ENCODE peak calls at places on chromosome 2, in seven cellular contexts. T, O, U, G, J, E and W are unnamed samples.

GRCh38 chr2:109135572-109136185 is 6.7 kb downstream of the SH3RF3 start:
- DNase-seq in T (no peak), O (no peak), U (no peak), G (peak), J (no peak), E (peak), W (peak)

GRCh38 chr2:206584323-206585116 is 57.8 kb upstream of the FAM237A start:
- DNase-seq in T (no peak), O (no peak), U (peak), G (no peak), J (no peak), E (no peak), W (no peak)

GRCh38 chr2:25306767-25307368 is 34.9 kb downstream of the DNMT3A start:
- DNase-seq in T (no peak), O (no peak), U (no peak), G (no peak), J (no peak), E (no peak), W (no peak)

GRCh38 chr2:121502781-121503180 is 27.9 kb upstream of the RNU4ATAC start:
- DNase-seq in T (peak), O (no peak), U (peak), G (peak), J (no peak), E (peak), W (peak)

GRCh38 chr2:60608679-60609078 is 55.2 kb upstream of the BCL11A start:
- DNase-seq in T (no peak), O (no peak), U (no peak), G (no peak), J (no peak), E (peak), W (peak)

GRCh38 chr2:71716697-71717624 is 263.6 kb downstream of the DYSF start:
- DNase-seq in T (peak), O (peak), U (peak), G (peak), J (peak), E (peak), W (peak)

GRCh38 chr2:120831891-120832290 is 96.2 kb downstream of the GLI2 start:
- DNase-seq in T (no peak), O (peak), U (no peak), G (no peak), J (peak), E (no peak), W (no peak)

GRCh38 chr2:186570587-186570986 is 19.3 kb upstream of the ITGAV start:
- DNase-seq in T (no peak), O (no peak), U (peak), G (peak), J (no peak), E (peak), W (peak)

GRCh38 chr2:234363647-234364294 is 133.1 kb downstream of the ARL4C start:
- DNase-seq in T (no peak), O (no peak), U (no peak), G (no peak), J (no peak), E (no peak), W (no peak)

GRCh38 chr2:65675350-65675749 is 243.0 kb upstream of the SPRED2 start:
- DNase-seq in T (no peak), O (no peak), U (no peak), G (no peak), J (no peak), E (no peak), W (no peak)

GRCh38 chr2:99659874-99660273 is 170.1 kb upstream of the REV1 start:
- DNase-seq in T (no peak), O (no peak), U (peak), G (no peak), J (peak), E (peak), W (no peak)

GRCh38 chr2:63488118-63488713 is 100.1 kb downstream of the WDPCP start:
- DNase-seq in T (no peak), O (no peak), U (peak), G (peak), J (no peak), E (peak), W (peak)

GRCh38 chr2:381919-382833 is 94.3 kb upstream of the ALKAL2 start:
- DNase-seq in T (no peak), O (no peak), U (no peak), G (no peak), J (no peak), E (no peak), W (no peak)

DNA sequence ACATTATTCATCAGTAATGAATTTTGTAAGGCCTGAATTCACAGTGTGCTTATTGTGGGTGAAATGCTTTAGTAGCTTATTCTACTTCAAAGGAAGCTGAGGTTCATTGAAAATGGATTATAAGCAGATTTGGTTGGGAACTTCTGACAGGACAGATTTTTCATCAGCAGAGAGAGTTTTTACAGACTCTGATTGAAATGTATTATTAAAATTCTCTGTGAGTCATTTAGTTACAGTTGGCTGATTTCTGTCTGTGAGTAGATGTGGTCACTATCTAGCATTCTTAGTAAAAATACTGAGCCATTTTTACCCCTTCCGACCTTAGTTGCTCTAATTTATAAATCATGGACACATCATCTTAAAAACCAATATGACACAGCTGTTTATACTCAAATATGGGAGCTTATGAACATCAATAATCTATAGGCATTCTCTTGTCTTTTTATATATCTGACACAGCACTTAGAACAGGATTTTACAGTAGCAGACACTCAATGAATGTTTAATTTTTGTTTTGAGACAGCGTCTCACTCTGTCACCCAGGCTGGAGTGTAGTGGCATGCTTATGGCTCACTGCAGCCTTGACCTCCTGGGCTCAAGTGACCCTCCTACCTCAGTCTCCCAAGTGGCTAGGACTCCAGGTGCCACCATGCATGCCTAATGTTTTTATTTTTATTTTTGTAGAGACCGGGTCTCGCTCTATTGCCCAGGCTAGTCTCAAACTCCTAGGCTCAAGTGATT is 239.6 kb downstream of the BABAM2 start:
- DNase-seq in T (no peak), O (no peak), U (peak), G (peak), J (no peak), E (peak), W (no peak)
- TF ChIP-seq CTCF in T (no peak), O (no peak), U (no peak), G (no peak), J (no peak), E (no peak), W (no peak)

DNA sequence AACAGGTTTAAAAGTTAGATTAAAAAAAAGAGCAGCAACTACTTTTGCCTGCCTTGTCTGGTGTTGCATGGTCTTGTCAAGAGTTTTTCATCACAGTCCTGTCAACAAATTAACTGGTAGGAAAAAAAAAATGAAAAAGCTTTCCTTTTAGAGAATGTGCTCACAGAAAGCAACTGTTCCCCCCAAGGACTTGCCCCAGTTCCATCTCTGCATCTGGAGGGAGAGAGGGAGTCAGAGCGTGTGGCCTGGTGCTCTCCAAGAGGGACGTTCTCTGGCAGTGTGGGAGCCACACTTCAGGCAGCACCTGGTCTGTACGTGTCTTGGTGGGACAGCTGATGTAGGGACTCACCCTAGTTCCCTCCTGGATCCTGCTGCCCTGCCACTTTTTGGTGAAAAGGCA is 172.6 kb upstream of the MGAT5 start:
- DNase-seq in T (no peak), O (no peak), U (no peak), G (no peak), J (no peak), E (no peak), W (no peak)
- TF ChIP-seq CTCF in T (no peak), O (no peak), U (no peak), G (no peak), J (no peak), E (no peak), W (no peak)

GRCh38 chr2:126674075-126674744 is 18.3 kb downstream of the GYPC start:
- DNase-seq in T (no peak), O (no peak), U (no peak), G (no peak), J (no peak), E (no peak), W (no peak)
- TF ChIP-seq CTCF in T (no peak), O (no peak), U (no peak), G (no peak), J (no peak), E (no peak), W (no peak)

DNA sequence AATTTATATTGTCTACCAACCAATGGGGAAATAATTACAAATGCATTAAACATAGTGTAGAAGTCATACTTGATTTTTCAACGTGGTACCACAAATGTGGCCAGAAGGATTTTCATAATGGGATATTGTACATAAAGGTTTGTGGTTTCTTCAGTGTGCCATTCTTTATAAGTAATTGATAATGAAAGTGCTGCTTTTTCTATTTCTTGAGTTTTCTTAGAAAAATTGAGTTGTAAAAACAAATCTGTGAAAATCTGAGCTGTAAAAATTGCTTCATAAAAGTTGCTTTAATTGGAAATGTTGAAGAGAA is 103.6 kb downstream of the KYNU start:
- DNase-seq in T (no peak), O (no peak), U (no peak), G (no peak), J (no peak), E (no peak), W (no peak)
- TF ChIP-seq CTCF in T (no peak), O (no peak), U (no peak), G (no peak), J (no peak), E (no peak), W (no peak)

DNA sequence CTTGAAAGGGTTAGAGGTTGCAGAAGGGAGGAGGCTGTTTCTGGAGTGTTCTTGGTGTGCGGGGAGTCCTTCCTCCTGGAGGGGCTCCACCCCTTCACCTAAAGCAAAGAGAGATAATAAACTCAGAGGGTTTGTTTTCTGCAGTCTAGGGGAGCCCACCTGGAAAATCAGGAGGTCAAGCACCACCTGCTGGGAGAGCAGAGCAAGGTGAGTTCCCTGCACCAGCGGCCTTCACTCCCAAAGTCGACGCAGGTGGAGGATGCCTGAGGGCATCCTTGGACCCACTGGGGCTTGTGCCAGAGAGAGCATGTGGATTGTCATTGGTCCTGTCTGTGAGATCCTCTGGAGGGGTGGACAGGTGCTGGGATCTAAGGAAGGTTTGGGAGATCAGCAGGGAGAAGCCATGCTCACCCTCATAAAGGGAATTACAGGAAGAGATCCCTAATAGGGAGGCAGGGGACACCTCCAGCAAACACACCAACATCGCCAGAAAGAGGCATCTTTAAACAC is 116.7 kb downstream of the KCNF1 start:
- DNase-seq in T (no peak), O (no peak), U (no peak), G (no peak), J (no peak), E (no peak), W (no peak)
- TF ChIP-seq CTCF in T (no peak), O (no peak), U (peak), G (no peak), J (no peak), E (no peak), W (no peak)

DNA sequence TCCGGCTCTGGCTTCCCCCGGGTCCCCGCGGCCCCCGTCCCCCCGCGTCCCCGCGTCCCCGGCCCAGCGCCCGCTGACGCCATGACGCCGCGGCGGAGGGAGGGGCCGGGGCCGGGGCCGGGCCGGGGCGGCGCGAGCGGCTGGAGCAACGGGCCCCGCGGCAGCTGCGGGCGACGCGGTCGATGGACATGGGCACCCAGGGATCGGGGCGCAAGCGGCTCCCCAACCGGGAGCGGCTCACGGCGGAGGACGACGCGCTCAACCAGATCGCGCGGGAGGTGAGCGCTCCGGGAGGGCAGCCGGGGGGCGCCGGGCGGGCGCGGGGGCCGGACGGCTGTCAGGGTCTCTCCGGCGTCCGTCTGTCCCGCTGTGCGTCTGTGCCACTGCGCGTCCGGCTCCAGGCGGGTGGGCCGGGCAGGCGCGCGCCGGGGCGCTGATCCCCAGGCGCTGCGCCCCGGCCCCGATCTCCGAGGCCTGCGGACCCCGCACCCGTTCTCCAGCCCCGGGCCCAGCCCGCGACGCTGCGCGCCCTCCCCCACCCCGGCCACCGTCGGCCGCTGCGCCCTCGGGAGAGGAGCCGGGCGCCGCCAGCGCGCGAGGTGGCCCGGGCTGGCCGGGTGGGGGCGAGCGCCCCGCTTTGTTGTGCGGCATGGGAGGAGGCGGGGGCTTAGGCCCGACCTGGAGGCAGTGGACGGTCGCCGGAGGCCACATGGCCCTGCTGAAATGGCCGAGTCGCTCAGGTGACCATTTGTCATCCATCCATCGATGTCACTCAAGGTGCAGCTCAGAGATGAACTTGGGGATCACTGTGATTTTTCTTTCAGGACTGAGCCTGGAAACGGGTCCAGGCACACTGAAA is at the start of gene LRRFIP1:
- DNase-seq in T (no peak), O (no peak), U (peak), G (no peak), J (peak), E (no peak), W (no peak)
- TF ChIP-seq CTCF in T (no peak), O (no peak), U (no peak), G (no peak), J (no peak), E (no peak), W (no peak)

GRCh38 chr2:204135752-204136151 is 199.2 kb downstream of the ICOS start:
- DNase-seq in T (no peak), O (no peak), U (no peak), G (no peak), J (no peak), E (no peak), W (no peak)
- TF ChIP-seq CTCF in T (no peak), O (no peak), U (no peak), G (no peak), J (no peak), E (no peak), W (no peak)